ENCODE peak calls at places on chromosomes 7 and 10, in seven cellular contexts. One of them, this sample, is unnamed.

GRCh38 chr10:52865213-52865612 is 92.6 kb upstream of the MBL2 start:
- DNase-seq in fibroblast of lung: no peak
- DNase-seq in HCT116: no peak
- DNase-seq in neural progenitor cell: no peak
- DNase-seq in IMR-90: no peak
- DNase-seq in PC-3: no peak
- DNase-seq in H9: no peak
- DNase-seq in this sample: no peak

GRCh38 chr10:29522038-29522855 is 112.5 kb downstream of the SVIL start:
- DNase-seq in fibroblast of lung: peak; percentile 45
- DNase-seq in HCT116: no peak
- DNase-seq in neural progenitor cell: no peak
- DNase-seq in IMR-90: peak; percentile 10
- DNase-seq in PC-3: no peak
- DNase-seq in H9: no peak
- DNase-seq in this sample: no peak

GRCh38 chr10:132282667-132283603 is 24.8 kb downstream of the STK32C start:
- DNase-seq in fibroblast of lung: peak; percentile 7
- DNase-seq in HCT116: no peak
- DNase-seq in neural progenitor cell: peak; percentile 36
- DNase-seq in IMR-90: no peak
- DNase-seq in PC-3: no peak
- DNase-seq in H9: no peak
- DNase-seq in this sample: no peak

GRCh38 chr7:76063525-76063924 is 15.6 kb downstream of the MDH2 start:
- DNase-seq in fibroblast of lung: no peak
- DNase-seq in HCT116: no peak
- DNase-seq in neural progenitor cell: no peak
- DNase-seq in IMR-90: no peak
- DNase-seq in PC-3: no peak
- DNase-seq in H9: no peak
- DNase-seq in this sample: no peak

GRCh38 chr7:30240401-30240800 is 44.0 kb upstream of the ZNRF2 start:
- DNase-seq in fibroblast of lung: no peak
- DNase-seq in HCT116: no peak
- DNase-seq in neural progenitor cell: no peak
- DNase-seq in IMR-90: no peak
- DNase-seq in PC-3: no peak
- DNase-seq in H9: no peak
- DNase-seq in this sample: no peak

GRCh38 chr7:28975987-28976386 is 17.9 kb upstream of the TRIL start:
- DNase-seq in fibroblast of lung: no peak
- DNase-seq in HCT116: no peak
- DNase-seq in neural progenitor cell: no peak
- DNase-seq in IMR-90: no peak
- DNase-seq in PC-3: no peak
- DNase-seq in H9: no peak
- DNase-seq in this sample: no peak

GRCh38 chr10:8389630-8390029 is 335.1 kb downstream of the GATA3 start:
- DNase-seq in fibroblast of lung: no peak
- DNase-seq in HCT116: no peak
- DNase-seq in neural progenitor cell: no peak
- DNase-seq in IMR-90: no peak
- DNase-seq in PC-3: peak; percentile 87
- DNase-seq in H9: no peak
- DNase-seq in this sample: no peak

GRCh38 chr10:80163741-80164341 is 31.3 kb downstream of the PLAC9 start:
- DNase-seq in fibroblast of lung: peak; percentile 96
- DNase-seq in HCT116: no peak
- DNase-seq in neural progenitor cell: peak; percentile 75
- DNase-seq in IMR-90: peak; percentile 90
- DNase-seq in PC-3: peak; percentile 100
- DNase-seq in H9: no peak
- DNase-seq in this sample: no peak

GRCh38 chr7:45646996-45647411 is 72.8 kb downstream of the ADCY1 start:
- DNase-seq in fibroblast of lung: no peak
- DNase-seq in HCT116: no peak
- DNase-seq in neural progenitor cell: no peak
- DNase-seq in IMR-90: peak; percentile 8
- DNase-seq in PC-3: no peak
- DNase-seq in H9: no peak
- DNase-seq in this sample: no peak

GRCh38 chr7:87797798-87798403 is 78.3 kb downstream of the SLC25A40 start:
- DNase-seq in fibroblast of lung: peak; percentile 65
- DNase-seq in HCT116: peak; percentile 35
- DNase-seq in neural progenitor cell: peak; percentile 71
- DNase-seq in IMR-90: peak; percentile 47
- DNase-seq in PC-3: peak; percentile 68
- DNase-seq in H9: no peak
- DNase-seq in this sample: peak; percentile 13

GRCh38 chr7:23715099-23715498 is 5.1 kb downstream of the STK31 start:
- DNase-seq in fibroblast of lung: no peak
- DNase-seq in HCT116: no peak
- DNase-seq in neural progenitor cell: no peak
- DNase-seq in IMR-90: no peak
- DNase-seq in PC-3: peak; percentile 8
- DNase-seq in H9: no peak
- DNase-seq in this sample: no peak

GRCh38 chr7:77867208-77867915 is 68.8 kb downstream of the PHTF2 start:
- DNase-seq in fibroblast of lung: no peak
- DNase-seq in HCT116: no peak
- DNase-seq in neural progenitor cell: no peak
- DNase-seq in IMR-90: peak; percentile 41
- DNase-seq in PC-3: peak; percentile 5
- DNase-seq in H9: no peak
- DNase-seq in this sample: no peak

GRCh38 chr10:100043344-100043743 is 33.6 kb upstream of the DNMBP start:
- DNase-seq in fibroblast of lung: no peak
- DNase-seq in HCT116: peak; percentile 66
- DNase-seq in neural progenitor cell: no peak
- DNase-seq in IMR-90: no peak
- DNase-seq in PC-3: peak; percentile 57
- DNase-seq in H9: no peak
- DNase-seq in this sample: no peak

GRCh38 chr7:19619122-19619521 is 89.7 kb downstream of the POLR1F start:
- DNase-seq in fibroblast of lung: no peak
- DNase-seq in HCT116: peak; percentile 48
- DNase-seq in neural progenitor cell: no peak
- DNase-seq in IMR-90: no peak
- DNase-seq in PC-3: peak; percentile 3
- DNase-seq in H9: no peak
- DNase-seq in this sample: no peak

GRCh38 chr10:8051109-8051781 is 3.2 kb upstream of the GATA3 start:
- DNase-seq in fibroblast of lung: no peak
- DNase-seq in HCT116: no peak
- DNase-seq in neural progenitor cell: peak; percentile 64
- DNase-seq in IMR-90: no peak
- DNase-seq in PC-3: no peak
- DNase-seq in H9: no peak
- DNase-seq in this sample: no peak

GRCh38 chr7:105811189-105811847 is 65.1 kb downstream of the ATXN7L1 start:
- DNase-seq in fibroblast of lung: no peak
- DNase-seq in HCT116: no peak
- DNase-seq in neural progenitor cell: no peak
- DNase-seq in IMR-90: no peak
- DNase-seq in PC-3: no peak
- DNase-seq in H9: no peak
- DNase-seq in this sample: no peak

GRCh38 chr10:63576501-63576900 is 55.3 kb downstream of the REEP3 start:
- DNase-seq in fibroblast of lung: no peak
- DNase-seq in HCT116: no peak
- DNase-seq in neural progenitor cell: no peak
- DNase-seq in IMR-90: no peak
- DNase-seq in PC-3: no peak
- DNase-seq in H9: no peak
- DNase-seq in this sample: no peak

GRCh38 chr7:27269455-27269854 is 26.9 kb downstream of the EVX1 start:
- DNase-seq in fibroblast of lung: no peak
- DNase-seq in HCT116: no peak
- DNase-seq in neural progenitor cell: no peak
- DNase-seq in IMR-90: no peak
- DNase-seq in PC-3: no peak
- DNase-seq in H9: peak; percentile 73
- DNase-seq in this sample: no peak

GRCh38 chr10:35852721-35853120 is 210.6 kb upstream of the FZD8 start:
- DNase-seq in fibroblast of lung: no peak
- DNase-seq in HCT116: no peak
- DNase-seq in neural progenitor cell: no peak
- DNase-seq in IMR-90: no peak
- DNase-seq in PC-3: no peak
- DNase-seq in H9: no peak
- DNase-seq in this sample: no peak

GRCh38 chr10:35843524-35844171 is 201.6 kb upstream of the FZD8 start:
- DNase-seq in fibroblast of lung: no peak
- DNase-seq in HCT116: no peak
- DNase-seq in neural progenitor cell: peak; percentile 21
- DNase-seq in IMR-90: no peak
- DNase-seq in PC-3: no peak
- DNase-seq in H9: peak; percentile 39
- DNase-seq in this sample: no peak

GRCh38 chr10:35848412-35848811 is 206.3 kb upstream of the FZD8 start:
- DNase-seq in fibroblast of lung: no peak
- DNase-seq in HCT116: no peak
- DNase-seq in neural progenitor cell: no peak
- DNase-seq in IMR-90: no peak
- DNase-seq in PC-3: no peak
- DNase-seq in H9: no peak
- DNase-seq in this sample: no peak
- H3K4me2 ChIP-seq in fibroblast of lung: no peak overlapping the region
- H3K4me2 ChIP-seq in HCT116: no peak overlapping the region
- H3K4me2 ChIP-seq in neural progenitor cell: peak overlapping the region; percentile 61
- H3K4me2 ChIP-seq in IMR-90: no peak overlapping the region
- H3K4me2 ChIP-seq in PC-3: no peak overlapping the region
- H3K4me2 ChIP-seq in H9: no peak overlapping the region
- H3K4me2 ChIP-seq in this sample: no peak overlapping the region

GRCh38 chr10:25294032-25294926 is 119.5 kb downstream of the GPR158 start:
- DNase-seq in fibroblast of lung: no peak
- DNase-seq in HCT116: peak; percentile 71
- DNase-seq in neural progenitor cell: no peak
- DNase-seq in IMR-90: peak; percentile 8
- DNase-seq in PC-3: peak; percentile 75
- DNase-seq in H9: no peak
- DNase-seq in this sample: no peak
- H3K9ac ChIP-seq in fibroblast of lung: no peak overlapping the region
- H3K9ac ChIP-seq in HCT116: no peak overlapping the region
- H3K9ac ChIP-seq in neural progenitor cell: no peak overlapping the region
- H3K9ac ChIP-seq in IMR-90: no peak overlapping the region
- H3K9ac ChIP-seq in PC-3: no peak overlapping the region
- H3K9ac ChIP-seq in H9: no peak overlapping the region
- H3K9ac ChIP-seq in this sample: no peak overlapping the region

DNA sequence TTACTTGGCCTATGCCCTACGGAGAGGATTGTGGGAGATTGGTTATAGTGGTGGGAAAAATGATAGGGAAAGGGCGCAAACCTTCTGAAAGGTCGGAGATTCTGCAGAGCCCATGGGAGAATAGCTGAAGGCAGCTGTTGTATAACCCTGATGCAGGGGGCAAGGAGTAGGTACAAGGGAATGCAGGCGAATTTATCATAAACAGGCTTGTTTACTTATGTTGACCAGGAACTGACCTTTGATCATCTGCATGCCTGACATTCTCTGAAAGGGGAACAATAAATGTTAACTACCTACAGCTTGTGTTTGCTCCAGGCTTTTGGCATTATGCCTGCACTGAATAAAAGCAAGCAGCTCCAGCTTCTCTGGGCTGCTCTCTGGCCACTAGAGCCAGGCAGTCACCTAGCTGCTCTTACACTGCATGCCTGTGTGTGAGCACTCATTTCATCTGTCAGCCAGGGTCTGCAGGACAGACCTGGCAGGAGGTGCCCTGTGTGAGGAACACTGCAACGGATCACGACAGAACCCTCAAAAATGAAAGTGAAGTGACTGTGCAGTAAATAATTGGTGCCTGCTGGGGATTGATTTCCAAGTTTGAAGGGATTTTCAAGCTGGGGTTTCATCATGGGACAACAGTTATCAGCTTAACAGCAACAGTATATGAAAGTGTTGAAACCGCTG is 31.1 kb upstream of the ABCA13 start:
- DNase-seq in fibroblast of lung: no peak
- DNase-seq in HCT116: no peak
- DNase-seq in neural progenitor cell: no peak
- DNase-seq in IMR-90: no peak
- DNase-seq in PC-3: peak; percentile 77
- DNase-seq in H9: no peak
- DNase-seq in this sample: no peak
- H2AFZ ChIP-seq in fibroblast of lung: no peak overlapping the region
- H2AFZ ChIP-seq in HCT116: no peak overlapping the region
- H2AFZ ChIP-seq in neural progenitor cell: no peak overlapping the region
- H2AFZ ChIP-seq in IMR-90: no peak overlapping the region
- H2AFZ ChIP-seq in PC-3: no peak overlapping the region
- H2AFZ ChIP-seq in H9: no peak overlapping the region
- H2AFZ ChIP-seq in this sample: no peak overlapping the region

GRCh38 chr7:17535776-17536175 is 237.3 kb downstream of the AHR start:
- DNase-seq in fibroblast of lung: peak; percentile 55
- DNase-seq in HCT116: no peak
- DNase-seq in neural progenitor cell: no peak
- DNase-seq in IMR-90: peak; percentile 53
- DNase-seq in PC-3: no peak
- DNase-seq in H9: no peak
- DNase-seq in this sample: no peak
- H3K4me2 ChIP-seq in fibroblast of lung: no peak overlapping the region
- H3K4me2 ChIP-seq in HCT116: no peak overlapping the region
- H3K4me2 ChIP-seq in neural progenitor cell: no peak overlapping the region
- H3K4me2 ChIP-seq in IMR-90: no peak overlapping the region
- H3K4me2 ChIP-seq in PC-3: no peak overlapping the region
- H3K4me2 ChIP-seq in H9: no peak overlapping the region
- H3K4me2 ChIP-seq in this sample: no peak overlapping the region

GRCh38 chr10:11870900-11871407 is 47.8 kb downstream of the PROSER2 start:
- DNase-seq in fibroblast of lung: no peak
- DNase-seq in HCT116: no peak
- DNase-seq in neural progenitor cell: no peak
- DNase-seq in IMR-90: no peak
- DNase-seq in PC-3: no peak
- DNase-seq in H9: no peak
- DNase-seq in this sample: no peak

GRCh38 chr10:11869743-11870460 is 46.7 kb downstream of the PROSER2 start:
- DNase-seq in fibroblast of lung: peak; percentile 24
- DNase-seq in HCT116: no peak
- DNase-seq in neural progenitor cell: no peak
- DNase-seq in IMR-90: no peak
- DNase-seq in PC-3: no peak
- DNase-seq in H9: peak; percentile 55
- DNase-seq in this sample: no peak

GRCh38 chr10:11871470-11871869 is 48.3 kb downstream of the PROSER2 start:
- DNase-seq in fibroblast of lung: no peak
- DNase-seq in HCT116: no peak
- DNase-seq in neural progenitor cell: no peak
- DNase-seq in IMR-90: peak; percentile 12
- DNase-seq in PC-3: no peak
- DNase-seq in H9: no peak
- DNase-seq in this sample: no peak

GRCh38 chr10:11869211-11869610 is 46.1 kb downstream of the PROSER2 start:
- DNase-seq in fibroblast of lung: no peak
- DNase-seq in HCT116: no peak
- DNase-seq in neural progenitor cell: no peak
- DNase-seq in IMR-90: no peak
- DNase-seq in PC-3: no peak
- DNase-seq in H9: no peak
- DNase-seq in this sample: no peak

GRCh38 chr10:11870461-11870780 is 47.3 kb downstream of the PROSER2 start:
- DNase-seq in fibroblast of lung: no peak
- DNase-seq in HCT116: no peak
- DNase-seq in neural progenitor cell: no peak
- DNase-seq in IMR-90: no peak
- DNase-seq in PC-3: no peak
- DNase-seq in H9: no peak
- DNase-seq in this sample: no peak
- H3K9ac ChIP-seq in fibroblast of lung: no peak overlapping the region
- H3K9ac ChIP-seq in HCT116: no peak overlapping the region
- H3K9ac ChIP-seq in neural progenitor cell: no peak overlapping the region
- H3K9ac ChIP-seq in IMR-90: no peak overlapping the region
- H3K9ac ChIP-seq in PC-3: no peak overlapping the region
- H3K9ac ChIP-seq in H9: no peak overlapping the region
- H3K9ac ChIP-seq in this sample: no peak overlapping the region

This sample was measured in DND-41.